ENCODE peak calls at places on chromosomes 5 and 9, in six cellular contexts. S, K, B, Q, M and O are unnamed samples.

GRCh38 chr9:78821126-78821822 is 524.3 kb downstream of the PSAT1 start:
- DNase-seq in B (no peak), Q (no peak), K (peak), M (peak), S (peak), O (no peak)

GRCh38 chr9:37178742-37179141 is 58.4 kb downstream of the ZCCHC7 start:
- DNase-seq in B (no peak), S (no peak), Q (no peak), M (no peak), K (no peak), O (no peak)

GRCh38 chr5:74042559-74043357 is 416.8 kb downstream of the ARHGEF28 start:
- DNase-seq in K (peak), Q (no peak), B (no peak), S (no peak), M (peak), O (no peak)

GRCh38 chr5:142364251-142365145 is 39.7 kb upstream of the SPRY4 start:
- DNase-seq in S (no peak), M (peak), B (peak), Q (no peak), K (no peak), O (no peak)

GRCh38 chr5:158812381-158812780 is 287.3 kb downstream of the EBF1 start:
- DNase-seq in S (no peak), K (no peak), M (peak), Q (peak), B (no peak), O (no peak)

GRCh38 chr5:54090495-54091084 is 219.8 kb downstream of the ARL15 start:
- DNase-seq in B (no peak), K (peak), Q (no peak), M (peak), S (no peak), O (no peak)

GRCh38 chr5:10578869-10579268 is 15.0 kb downstream of the ANKRD33B start:
- DNase-seq in M (no peak), K (no peak), S (no peak), B (no peak), Q (no peak), O (no peak)

GRCh38 chr9:113179839-113180238 is 29.0 kb downstream of the SLC31A2 start:
- DNase-seq in B (no peak), M (no peak), Q (no peak), S (no peak), K (no peak), O (no peak)

GRCh38 chr9:110427497-110428104 is 89.9 kb upstream of the TXNDC8 start:
- DNase-seq in Q (no peak), B (no peak), S (peak), K (peak), M (peak), O (no peak)

GRCh38 chr5:35183243-35183955 is 46.9 kb downstream of the PRLR start:
- DNase-seq in S (peak), B (no peak), K (peak), M (peak), Q (no peak), O (no peak)

GRCh38 chr5:139457653-139458306 is 4.8 kb downstream of the ECSCR start:
- DNase-seq in B (no peak), Q (no peak), K (no peak), S (no peak), M (no peak), O (no peak)

GRCh38 chr9:110303136-110303535 is 34.5 kb downstream of the TXNDC8 start:
- DNase-seq in S (no peak), Q (no peak), B (no peak), M (no peak), K (peak), O (no peak)

GRCh38 chr5:44046581-44047327 is 342.5 kb downstream of the FGF10 start:
- DNase-seq in M (peak), Q (no peak), S (no peak), B (no peak), K (no peak), O (no peak)

GRCh38 chr5:2039180-2039531 is 156.4 kb upstream of the IRX4 start:
- DNase-seq in M (peak), K (no peak), Q (no peak), S (no peak), B (no peak), O (no peak)

GRCh38 chr9:35232867-35233544 is 71.2 kb downstream of the UNC13B start:
- DNase-seq in S (no peak), Q (no peak), K (no peak), B (no peak), M (no peak), O (no peak)

GRCh38 chr5:95057610-95058009 is 227.3 kb downstream of the MCTP1 start:
- DNase-seq in Q (no peak), K (no peak), B (no peak), M (no peak), S (no peak), O (no peak)

GRCh38 chr5:50853151-50853550 is 186.7 kb downstream of the PARP8 start:
- DNase-seq in B (peak), S (no peak), Q (no peak), M (no peak), K (no peak), O (no peak)

GRCh38 chr9:109143881-109144562 is 23.0 kb downstream of the FRRS1L start:
- DNase-seq in M (peak), K (peak), Q (no peak), B (no peak), S (peak), O (no peak)

GRCh38 chr9:86322973-86323644 is 31.1 kb downstream of the TUT7 start:
- DNase-seq in M (no peak), K (peak), S (no peak), B (no peak), Q (no peak), O (no peak)

GRCh38 chr5:174317261-174317894 is 271.9 kb downstream of the NSG2 start:
- DNase-seq in B (no peak), K (peak), Q (no peak), M (peak), S (peak), O (no peak)

GRCh38 chr5:115854139-115854538 is 12.4 kb downstream of the AP3S1 start:
- DNase-seq in Q (no peak), M (no peak), S (no peak), K (no peak), B (no peak), O (no peak)

GRCh38 chr5:115847290-115847689 is 5.6 kb downstream of the AP3S1 start:
- DNase-seq in M (no peak), K (no peak), S (no peak), Q (no peak), B (no peak), O (no peak)

GRCh38 chr5:115849258-115849798 is 7.6 kb downstream of the AP3S1 start:
- DNase-seq in Q (no peak), K (no peak), S (no peak), M (no peak), B (no peak), O (no peak)

GRCh38 chr5:115855959-115856358 is 14.2 kb downstream of the AP3S1 start:
- DNase-seq in K (peak), M (no peak), B (no peak), S (no peak), Q (no peak), O (no peak)

GRCh38 chr5:115850771-115851416 is 9.2 kb downstream of the AP3S1 start:
- DNase-seq in Q (no peak), S (no peak), B (no peak), K (peak), M (no peak), O (no peak)
- H3K27ac ChIP-seq in Q (no peak), S (no peak), B (peak), K (no peak), M (no peak), O (no peak)

GRCh38 chr9:132164604-132165362 is 2.9 kb downstream of the NTNG2 start:
- DNase-seq in M (no peak), S (no peak), Q (no peak), K (no peak), B (no peak), O (no peak)

GRCh38 chr9:132167192-132167591 is 5.3 kb downstream of the NTNG2 start:
- DNase-seq in S (no peak), M (no peak), Q (no peak), B (no peak), K (peak), O (no peak)

GRCh38 chr9:132168851-132169250 is 7.0 kb downstream of the NTNG2 start:
- DNase-seq in M (no peak), S (no peak), Q (no peak), K (no peak), B (no peak), O (no peak)

GRCh38 chr9:132168347-132168746 is 6.5 kb downstream of the NTNG2 start:
- DNase-seq in K (peak), S (peak), M (no peak), Q (no peak), B (peak), O (peak)

DNA sequence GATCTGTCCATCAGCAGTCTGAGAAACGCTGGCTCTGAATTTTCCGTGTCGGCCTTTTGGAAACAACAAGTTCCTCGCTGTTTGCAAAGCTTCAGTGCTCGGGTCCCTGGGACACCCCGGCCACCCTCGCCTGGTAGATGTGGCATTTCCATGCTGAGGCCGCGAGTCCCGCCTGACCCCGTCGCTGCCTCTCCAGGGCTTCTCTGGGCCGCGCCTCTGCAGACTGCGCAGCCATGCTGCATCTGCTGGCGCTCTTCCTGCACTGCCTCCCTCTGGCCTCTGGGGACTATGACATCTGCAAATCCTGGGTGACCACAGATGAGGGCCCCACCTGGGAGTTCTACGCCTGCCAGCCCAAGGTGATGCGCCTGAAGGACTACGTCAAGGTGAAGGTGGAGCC is 4.7 kb downstream of the NTNG2 start:
- DNase-seq in Q (no peak), M (peak), B (no peak), K (no peak), S (peak), O (no peak)
- H3K27ac ChIP-seq in Q (no peak), M (no peak), B (no peak), K (no peak), S (no peak), O (no peak)

GRCh38 chr9:16640649-16641048 is 229.8 kb downstream of the BNC2 start:
- DNase-seq in S (no peak), B (no peak), K (no peak), Q (no peak), M (peak), O (no peak)

GRCh38 chr9:16642421-16643109 is 227.9 kb downstream of the BNC2 start:
- DNase-seq in K (peak), M (no peak), S (no peak), B (no peak), Q (no peak), O (no peak)

GRCh38 chr9:16651445-16651964 is 219.0 kb downstream of the BNC2 start:
- DNase-seq in M (no peak), S (no peak), K (no peak), B (no peak), Q (no peak), O (no peak)

GRCh38 chr9:16645970-16646369 is 224.5 kb downstream of the BNC2 start:
- DNase-seq in S (no peak), B (no peak), M (no peak), K (no peak), Q (no peak), O (no peak)
- H3K27ac ChIP-seq in S (no peak), B (no peak), M (no peak), K (no peak), Q (no peak), O (no peak)

DNA sequence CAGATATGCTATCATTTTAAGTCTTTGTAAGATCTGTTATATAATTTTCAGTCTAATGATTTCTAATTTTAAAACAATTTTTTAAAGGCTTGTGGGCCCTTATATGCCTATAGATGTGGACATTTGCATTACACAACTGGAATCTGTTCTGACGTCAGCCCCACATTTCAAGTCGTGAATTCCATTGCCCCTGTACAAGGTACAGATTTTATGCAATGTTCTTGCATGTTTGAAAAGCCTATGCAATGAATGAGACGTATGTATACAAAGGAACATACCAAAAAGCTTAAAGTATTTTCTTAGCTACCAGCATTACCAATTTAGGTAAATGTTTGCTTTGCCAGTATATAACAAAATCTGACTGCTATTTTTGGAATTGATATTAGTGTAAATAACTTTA is 77.2 kb downstream of the ITGA1 start:
- DNase-seq in B (no peak), S (no peak), K (peak), M (no peak), Q (no peak), O (no peak)
- H3K27ac ChIP-seq in B (no peak), S (peak), K (peak), M (no peak), Q (no peak), O (no peak)

DNA sequence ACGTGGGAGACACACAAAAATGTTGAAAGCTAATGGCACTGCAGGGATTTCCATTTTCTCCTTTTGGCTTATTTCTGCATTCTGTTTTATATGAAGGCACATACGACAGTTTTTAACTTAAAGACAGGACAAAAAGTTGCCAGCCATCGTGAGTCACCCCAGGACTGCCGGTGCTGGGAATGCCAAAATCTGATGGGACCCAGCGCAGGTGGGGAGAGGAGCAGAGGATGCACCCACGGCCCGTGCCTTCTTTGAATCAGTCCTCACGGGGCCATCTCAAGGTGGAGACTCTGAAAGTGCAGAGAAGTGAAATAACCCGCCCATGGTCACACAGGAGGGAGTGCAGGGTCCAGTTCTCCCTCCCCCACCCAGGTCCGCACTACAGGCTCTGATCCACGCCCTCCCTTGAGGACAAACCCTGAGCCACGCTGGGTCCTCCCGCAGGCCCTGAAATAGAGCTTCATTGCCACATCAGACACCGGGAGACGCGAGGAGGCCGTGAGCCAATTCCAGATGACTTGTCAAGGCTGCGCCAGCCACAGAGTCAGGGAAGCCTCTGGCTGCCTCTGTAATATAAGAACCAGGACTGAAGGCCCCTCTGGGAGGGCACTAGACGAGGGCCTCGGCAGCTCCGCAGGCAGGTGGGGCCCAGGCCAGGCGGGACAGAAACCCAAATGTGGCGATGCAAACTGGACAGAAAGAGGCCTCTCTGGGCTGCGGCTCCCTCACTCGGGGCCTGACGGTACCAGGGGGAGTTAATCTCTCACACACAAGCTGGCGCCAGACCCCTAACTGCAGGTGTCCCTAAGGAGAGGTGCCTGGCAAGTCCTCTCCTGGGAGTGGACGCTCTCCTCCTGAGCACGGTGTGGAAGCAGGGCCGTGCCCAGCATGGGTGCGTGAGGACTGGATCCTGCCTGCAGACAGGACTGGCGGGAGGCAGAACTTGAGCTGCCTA is 22.9 kb downstream of the ADAMTS2 start:
- DNase-seq in M (no peak), Q (no peak), K (no peak), S (no peak), B (no peak), O (no peak)
- H3K27ac ChIP-seq in M (no peak), Q (no peak), K (no peak), S (peak), B (no peak), O (no peak)

GRCh38 chr9:21994526-21994995 is at the start of gene CDKN2B-AS1:
- DNase-seq in S (peak), Q (peak), B (peak), M (peak), K (peak), O (peak)

GRCh38 chr9:21995652-21996275 is 1.2 kb downstream of the CDKN2B-AS1 start:
- DNase-seq in Q (peak), S (peak), B (peak), K (peak), M (peak), O (no peak)

GRCh38 chr9:21994996-21995651 is 533 bp downstream of the CDKN2B-AS1 start:
- DNase-seq in S (peak), M (peak), K (peak), B (peak), Q (peak), O (peak)

GRCh38 chr9:21993007-21993406 is 1.2 kb downstream of the CDKN2A start:
- DNase-seq in B (no peak), M (no peak), S (no peak), K (no peak), Q (no peak), O (no peak)

DNA sequence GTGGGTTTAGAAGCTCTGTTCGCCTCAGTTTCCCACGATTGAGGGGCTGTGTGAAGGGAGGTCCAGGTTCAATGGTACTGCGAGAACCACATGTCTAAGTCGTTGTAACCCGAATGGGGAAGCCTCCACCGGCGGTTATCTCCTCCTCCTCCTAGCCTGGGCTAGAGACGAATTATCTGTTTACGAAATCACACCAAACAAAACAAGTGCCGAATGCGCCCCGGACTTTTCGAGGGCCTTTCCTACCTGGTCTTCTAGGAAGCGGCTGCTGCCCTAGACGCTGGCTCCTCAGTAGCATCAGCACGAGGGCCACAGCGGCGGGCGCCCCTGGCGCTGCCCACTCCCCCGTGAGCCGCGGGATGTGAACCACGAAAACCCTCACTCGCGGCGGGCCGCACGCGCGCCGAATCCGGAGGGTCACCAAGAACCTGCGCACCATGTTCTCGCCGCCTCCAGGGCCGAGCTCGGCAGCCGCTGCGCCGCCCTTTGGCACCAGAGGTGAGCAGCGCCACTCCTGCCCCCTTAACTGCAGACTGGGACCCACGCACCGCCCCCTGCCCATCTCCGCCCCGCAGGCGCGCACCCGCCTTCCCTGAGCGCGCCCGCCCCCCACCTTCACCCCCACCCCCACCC is at the start of gene CDKN2A:
- DNase-seq in S (peak), B (peak), Q (no peak), M (peak), K (peak), O (peak)
- H3K27ac ChIP-seq in S (peak), B (peak), Q (peak), M (no peak), K (peak), O (peak)

DNA sequence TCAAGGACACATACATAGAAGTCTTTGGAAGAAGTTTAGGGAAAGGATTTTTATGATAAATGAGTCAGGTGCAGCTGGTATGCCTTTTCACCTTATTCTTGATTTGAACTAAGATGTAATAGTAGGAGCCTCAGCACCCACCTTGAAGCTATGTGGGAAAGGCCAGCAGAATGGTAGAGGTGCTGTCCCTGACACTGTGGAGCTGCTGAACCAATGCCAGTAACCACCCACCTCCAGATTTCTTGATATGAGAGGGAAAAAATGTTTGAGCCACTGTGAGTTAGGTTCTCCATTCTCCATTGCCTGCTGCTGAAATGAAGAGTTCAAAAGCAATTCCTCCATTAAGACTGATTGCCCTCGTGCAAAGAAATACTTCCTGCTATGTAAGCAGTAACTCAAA is 12.2 kb upstream of the HMGCR start:
- DNase-seq in S (no peak), K (no peak), M (no peak), B (no peak), Q (no peak), O (no peak)
- H3K27ac ChIP-seq in S (no peak), K (no peak), M (no peak), B (no peak), Q (no peak), O (no peak)

GRCh38 chr5:140556438-140556837 is 835 bp downstream of the SRA1 start:
- DNase-seq in K (peak), S (peak), Q (no peak), M (no peak), B (no peak), O (no peak)

GRCh38 chr5:140557965-140558364 is 692 bp upstream of the SRA1 start:
- DNase-seq in Q (no peak), M (no peak), K (no peak), B (no peak), S (no peak), O (no peak)

GRCh38 chr5:140557136-140557805 is at the start of gene SRA1:
- DNase-seq in Q (peak), S (peak), K (peak), B (peak), M (peak), O (peak)

GRCh38 chr5:140560227-140560626 is 3.0 kb upstream of the SRA1 start:
- DNase-seq in B (no peak), Q (no peak), S (no peak), M (no peak), K (no peak), O (no peak)

GRCh38 chr5:140558542-140558941 is 1.3 kb upstream of the SRA1 start:
- DNase-seq in M (no peak), K (no peak), S (no peak), Q (no peak), B (no peak), O (no peak)
- H3K27ac ChIP-seq in M (no peak), K (peak), S (peak), Q (no peak), B (no peak), O (no peak)